ENCODE peak calls at places on chromosomes 11 and 22, in five cellular contexts. One of them, this sample, is unnamed.

GRCh38 chr22:36470162-36470993 is 11.1 kb downstream of the TXN2 start:
- DNase-seq in endothelial cell of umbilical vein: peak; percentile 81
- DNase-seq in SK-N-SH: peak; percentile 82
- DNase-seq in transverse colon: peak; percentile 87
- DNase-seq in GM23338: peak; percentile 93
- DNase-seq in this sample: peak; percentile 95

GRCh38 chr11:131737357-131737756 is 366.9 kb downstream of the NTM start:
- DNase-seq in endothelial cell of umbilical vein: no peak
- DNase-seq in SK-N-SH: no peak
- DNase-seq in transverse colon: no peak
- DNase-seq in GM23338: peak; percentile 20
- DNase-seq in this sample: no peak

GRCh38 chr22:37559901-37560681 is at the start of gene CDC42EP1:
- DNase-seq in endothelial cell of umbilical vein: peak; percentile 55
- DNase-seq in SK-N-SH: peak; percentile 79
- DNase-seq in transverse colon: peak; percentile 75
- DNase-seq in GM23338: peak; percentile 72
- DNase-seq in this sample: peak; percentile 84

GRCh38 chr11:14773755-14774154 is 118.3 kb downstream of the CYP2R1 start:
- DNase-seq in endothelial cell of umbilical vein: no peak
- DNase-seq in SK-N-SH: no peak
- DNase-seq in transverse colon: no peak
- DNase-seq in GM23338: peak; percentile 80
- DNase-seq in this sample: no peak

GRCh38 chr22:30426395-30427353 is 1.1 kb downstream of the MTFP1 start:
- DNase-seq in endothelial cell of umbilical vein: peak; percentile 90
- DNase-seq in SK-N-SH: peak; percentile 86
- DNase-seq in transverse colon: peak; percentile 94
- DNase-seq in GM23338: peak; percentile 95
- DNase-seq in this sample: peak; percentile 84

GRCh38 chr22:33922268-33922667 is 2.0 kb upstream of the LARGE1 start:
- DNase-seq in endothelial cell of umbilical vein: no peak
- DNase-seq in SK-N-SH: no peak
- DNase-seq in transverse colon: peak; percentile 39
- DNase-seq in GM23338: peak; percentile 78
- DNase-seq in this sample: peak; percentile 80

GRCh38 chr11:70715636-70716035 is 317.3 kb downstream of the CTTN start:
- DNase-seq in endothelial cell of umbilical vein: no peak
- DNase-seq in SK-N-SH: peak; percentile 48
- DNase-seq in transverse colon: no peak
- DNase-seq in GM23338: no peak
- DNase-seq in this sample: no peak

GRCh38 chr11:68328374-68329091 is 16.1 kb downstream of the LRP5 start:
- DNase-seq in endothelial cell of umbilical vein: peak; percentile 84
- DNase-seq in SK-N-SH: peak; percentile 87
- DNase-seq in transverse colon: peak; percentile 70
- DNase-seq in GM23338: peak; percentile 75
- DNase-seq in this sample: peak; percentile 72

GRCh38 chr22:22072169-22072836 is 89.7 kb upstream of the TOP3B start:
- DNase-seq in endothelial cell of umbilical vein: no peak
- DNase-seq in SK-N-SH: no peak
- DNase-seq in transverse colon: no peak
- DNase-seq in GM23338: no peak
- DNase-seq in this sample: no peak

GRCh38 chr11:10779086-10779485 is 28.0 kb downstream of the CTR9 start:
- DNase-seq in endothelial cell of umbilical vein: no peak
- DNase-seq in SK-N-SH: no peak
- DNase-seq in transverse colon: no peak
- DNase-seq in GM23338: no peak
- DNase-seq in this sample: no peak

GRCh38 chr11:116062526-116063171 is 558.4 kb upstream of the CADM1 start:
- DNase-seq in endothelial cell of umbilical vein: no peak
- DNase-seq in SK-N-SH: peak; percentile 55
- DNase-seq in transverse colon: no peak
- DNase-seq in GM23338: no peak
- DNase-seq in this sample: no peak

GRCh38 chr22:24406322-24407277 is 20.8 kb upstream of the ADORA2A start:
- DNase-seq in endothelial cell of umbilical vein: no peak
- DNase-seq in SK-N-SH: peak; percentile 23
- DNase-seq in transverse colon: no peak
- DNase-seq in GM23338: no peak
- DNase-seq in this sample: no peak

GRCh38 chr11:2151500-2152257 is 9.3 kb downstream of the INS start:
- DNase-seq in endothelial cell of umbilical vein: peak; percentile 74
- DNase-seq in SK-N-SH: peak; percentile 90
- DNase-seq in transverse colon: peak; percentile 85
- DNase-seq in GM23338: peak; percentile 92
- DNase-seq in this sample: peak; percentile 88

GRCh38 chr11:13189561-13190435 is 87.8 kb upstream of the BMAL1 start:
- DNase-seq in endothelial cell of umbilical vein: no peak
- DNase-seq in SK-N-SH: no peak
- DNase-seq in transverse colon: no peak
- DNase-seq in GM23338: no peak
- DNase-seq in this sample: no peak

GRCh38 chr22:35330258-35330861 is 30.7 kb downstream of the TOM1 start:
- DNase-seq in endothelial cell of umbilical vein: peak; percentile 65
- DNase-seq in SK-N-SH: no peak
- DNase-seq in transverse colon: peak; percentile 80
- DNase-seq in GM23338: no peak
- DNase-seq in this sample: peak; percentile 98

GRCh38 chr11:88174627-88175003 is 628 bp downstream of the RAB38 start:
- DNase-seq in endothelial cell of umbilical vein: peak; percentile 80
- DNase-seq in SK-N-SH: no peak
- DNase-seq in transverse colon: peak; percentile 74
- DNase-seq in GM23338: peak; percentile 56
- DNase-seq in this sample: peak; percentile 85

GRCh38 chr11:61888043-61888442 is 3.3 kb downstream of the FADS3 start:
- DNase-seq in endothelial cell of umbilical vein: peak; percentile 95
- DNase-seq in SK-N-SH: no peak
- DNase-seq in transverse colon: peak; percentile 39
- DNase-seq in GM23338: no peak
- DNase-seq in this sample: peak; percentile 91

GRCh38 chr22:21446128-21446826 is 20.9 kb upstream of the TMEM191C start:
- DNase-seq in endothelial cell of umbilical vein: no peak
- DNase-seq in SK-N-SH: no peak
- DNase-seq in transverse colon: no peak
- DNase-seq in GM23338: no peak
- DNase-seq in this sample: peak; percentile 56

GRCh38 chr11:122099345-122100045 is 16.5 kb downstream of the BLID start:
- DNase-seq in endothelial cell of umbilical vein: peak; percentile 73
- DNase-seq in SK-N-SH: no peak
- DNase-seq in transverse colon: no peak
- DNase-seq in GM23338: no peak
- DNase-seq in this sample: no peak

GRCh38 chr11:3616721-3617460 is 24.9 kb downstream of the ART5 start:
- DNase-seq in endothelial cell of umbilical vein: no peak
- DNase-seq in SK-N-SH: no peak
- DNase-seq in transverse colon: no peak
- DNase-seq in GM23338: no peak
- DNase-seq in this sample: peak; percentile 37

GRCh38 chr11:93988455-93988854 is 32.7 kb upstream of the HEPHL1 start:
- DNase-seq in endothelial cell of umbilical vein: no peak
- DNase-seq in SK-N-SH: no peak
- DNase-seq in transverse colon: no peak
- DNase-seq in GM23338: no peak
- DNase-seq in this sample: no peak

GRCh38 chr11:93988912-93989311 is 32.2 kb upstream of the HEPHL1 start:
- DNase-seq in endothelial cell of umbilical vein: no peak
- DNase-seq in SK-N-SH: no peak
- DNase-seq in transverse colon: no peak
- DNase-seq in GM23338: no peak
- DNase-seq in this sample: no peak

GRCh38 chr11:93986716-93987115 is 34.4 kb upstream of the HEPHL1 start:
- DNase-seq in endothelial cell of umbilical vein: no peak
- DNase-seq in SK-N-SH: no peak
- DNase-seq in transverse colon: no peak
- DNase-seq in GM23338: no peak
- DNase-seq in this sample: no peak

GRCh38 chr11:93984205-93984586 is 37.0 kb upstream of the HEPHL1 start:
- DNase-seq in endothelial cell of umbilical vein: no peak
- DNase-seq in SK-N-SH: no peak
- DNase-seq in transverse colon: no peak
- DNase-seq in GM23338: no peak
- DNase-seq in this sample: no peak

DNA sequence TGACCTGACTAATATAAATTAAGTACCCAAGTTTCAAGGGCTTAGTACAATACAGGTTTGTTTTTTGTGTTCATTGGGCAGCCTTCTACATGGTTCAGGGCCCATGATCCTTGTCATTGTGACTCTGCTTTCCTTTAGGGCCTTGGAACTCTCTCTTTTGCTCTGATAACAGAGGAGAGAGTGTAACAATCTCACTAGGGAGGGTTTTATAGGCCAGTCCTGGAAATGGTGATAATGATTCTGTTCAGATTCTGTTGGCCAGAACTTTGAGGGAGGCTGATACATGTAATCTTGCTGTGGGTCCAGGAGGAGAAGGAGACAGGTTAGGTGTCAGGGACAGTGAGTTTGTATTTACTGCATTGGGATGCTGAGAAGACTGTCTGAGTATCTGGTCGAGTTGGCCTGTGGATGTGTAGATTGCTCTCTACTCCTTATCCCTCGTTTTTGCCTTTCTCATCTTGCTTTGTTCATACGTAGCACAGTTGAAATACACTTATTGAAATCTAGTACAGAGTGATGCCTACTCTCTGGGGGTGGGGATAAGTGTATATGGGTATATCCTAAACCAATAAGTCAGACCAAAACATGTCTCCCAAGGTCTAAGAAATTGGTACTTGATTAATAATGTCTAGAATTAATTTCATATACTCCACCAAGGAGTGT is 37.5 kb upstream of the HEPHL1 start:
- DNase-seq in endothelial cell of umbilical vein: no peak
- DNase-seq in SK-N-SH: no peak
- DNase-seq in transverse colon: no peak
- DNase-seq in GM23338: no peak
- DNase-seq in this sample: no peak
- TF ChIP-seq POLR2AphosphoS5 in endothelial cell of umbilical vein: no peak
- TF ChIP-seq POLR2AphosphoS5 in SK-N-SH: no peak
- TF ChIP-seq POLR2AphosphoS5 in transverse colon: no peak
- TF ChIP-seq POLR2AphosphoS5 in GM23338: no peak
- TF ChIP-seq POLR2AphosphoS5 in this sample: no peak

GRCh38 chr11:9660886-9661285 is 3.0 kb upstream of the SWAP70 start:
- DNase-seq in endothelial cell of umbilical vein: peak; percentile 39
- DNase-seq in SK-N-SH: no peak
- DNase-seq in transverse colon: no peak
- DNase-seq in GM23338: no peak
- DNase-seq in this sample: no peak

GRCh38 chr11:9665749-9666148 is 1.9 kb downstream of the SWAP70 start:
- DNase-seq in endothelial cell of umbilical vein: no peak
- DNase-seq in SK-N-SH: no peak
- DNase-seq in transverse colon: no peak
- DNase-seq in GM23338: no peak
- DNase-seq in this sample: no peak

GRCh38 chr11:9662273-9662672 is 1.6 kb upstream of the SWAP70 start:
- DNase-seq in endothelial cell of umbilical vein: no peak
- DNase-seq in SK-N-SH: no peak
- DNase-seq in transverse colon: no peak
- DNase-seq in GM23338: no peak
- DNase-seq in this sample: no peak

GRCh38 chr11:9664276-9665171 is 647 bp downstream of the SWAP70 start:
- DNase-seq in endothelial cell of umbilical vein: peak; percentile 65
- DNase-seq in SK-N-SH: no peak
- DNase-seq in transverse colon: peak; percentile 61
- DNase-seq in GM23338: peak; percentile 74
- DNase-seq in this sample: peak; percentile 65

GRCh38 chr11:9663699-9664275 is at the start of gene SWAP70:
- DNase-seq in endothelial cell of umbilical vein: peak; percentile 89
- DNase-seq in SK-N-SH: peak; percentile 96
- DNase-seq in transverse colon: peak; percentile 93
- DNase-seq in GM23338: peak; percentile 94
- DNase-seq in this sample: peak; percentile 95
- TF ChIP-seq CTCF in endothelial cell of umbilical vein: peak; percentile 41
- TF ChIP-seq CTCF in SK-N-SH: peak; percentile 49
- TF ChIP-seq CTCF in transverse colon: peak; percentile 65
- TF ChIP-seq CTCF in GM23338: peak; percentile 11
- TF ChIP-seq CTCF in this sample: peak; percentile 66

DNA sequence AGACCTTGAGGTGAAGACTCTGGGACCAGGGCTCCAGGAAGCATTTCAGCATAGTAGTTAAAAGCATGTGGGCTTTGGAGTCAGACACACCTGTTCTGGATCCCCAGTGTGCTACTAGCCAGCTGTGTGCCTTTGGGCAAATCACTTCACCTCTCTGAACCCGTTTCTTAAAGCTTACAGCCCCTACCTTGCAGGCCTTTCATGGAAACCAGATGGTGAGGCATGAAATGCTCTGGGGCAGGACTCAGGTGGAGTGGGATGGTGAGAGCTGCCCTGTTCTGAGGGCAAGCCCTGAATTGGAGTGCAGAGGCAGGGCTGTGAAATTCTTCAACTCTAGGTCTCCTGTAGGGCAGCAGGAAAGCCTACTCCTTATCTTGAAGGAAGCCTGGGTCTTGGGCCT is 10.5 kb downstream of the UCP2 start:
- DNase-seq in endothelial cell of umbilical vein: no peak
- DNase-seq in SK-N-SH: no peak
- DNase-seq in transverse colon: no peak
- DNase-seq in GM23338: no peak
- DNase-seq in this sample: peak; percentile 25
- TF ChIP-seq POLR2AphosphoS5 in endothelial cell of umbilical vein: no peak
- TF ChIP-seq POLR2AphosphoS5 in SK-N-SH: no peak
- TF ChIP-seq POLR2AphosphoS5 in transverse colon: no peak
- TF ChIP-seq POLR2AphosphoS5 in GM23338: peak; percentile 2
- TF ChIP-seq POLR2AphosphoS5 in this sample: no peak

GRCh38 chr11:45803981-45804805 is 756 bp upstream of the SLC35C1 start:
- DNase-seq in endothelial cell of umbilical vein: peak; percentile 42
- DNase-seq in SK-N-SH: peak; percentile 79
- DNase-seq in transverse colon: peak; percentile 94
- DNase-seq in GM23338: peak; percentile 87
- DNase-seq in this sample: peak; percentile 91

GRCh38 chr11:45802531-45803317 is 2.2 kb upstream of the SLC35C1 start:
- DNase-seq in endothelial cell of umbilical vein: no peak
- DNase-seq in SK-N-SH: no peak
- DNase-seq in transverse colon: no peak
- DNase-seq in GM23338: no peak
- DNase-seq in this sample: peak; percentile 59

GRCh38 chr11:45806072-45806933 is 1.4 kb downstream of the SLC35C1 start:
- DNase-seq in endothelial cell of umbilical vein: no peak
- DNase-seq in SK-N-SH: no peak
- DNase-seq in transverse colon: no peak
- DNase-seq in GM23338: no peak
- DNase-seq in this sample: no peak

GRCh38 chr11:45805305-45806071 is 539 bp downstream of the SLC35C1 start:
- DNase-seq in endothelial cell of umbilical vein: peak; percentile 59
- DNase-seq in SK-N-SH: no peak
- DNase-seq in transverse colon: no peak
- DNase-seq in GM23338: peak; percentile 50
- DNase-seq in this sample: peak; percentile 77

DNA sequence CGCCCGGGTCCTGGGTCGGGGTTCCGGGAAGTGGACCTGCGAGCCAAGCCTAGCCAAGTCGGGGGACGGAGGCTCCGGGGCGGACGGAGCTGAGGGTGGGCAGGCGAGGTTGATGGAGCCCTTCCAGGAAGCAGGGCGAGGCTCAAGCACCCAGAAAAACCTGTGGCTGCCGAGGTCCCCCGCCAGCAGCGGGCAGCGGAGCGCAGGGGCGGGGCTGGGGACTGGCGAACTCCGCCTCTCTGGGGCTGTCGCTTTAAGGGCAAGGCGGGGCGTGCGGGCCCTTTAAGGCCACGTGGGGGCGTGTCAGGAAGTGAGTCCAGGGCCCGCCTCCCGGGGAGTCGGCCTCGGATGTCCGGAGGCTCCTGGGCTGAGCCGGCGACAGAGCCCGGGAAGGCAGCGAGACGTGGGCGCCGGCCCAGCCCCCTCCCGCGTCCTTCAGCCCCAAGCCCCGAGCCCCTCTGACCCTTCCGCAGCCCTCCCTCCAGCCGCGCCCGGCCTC is at the start of gene SLC35C1:
- DNase-seq in endothelial cell of umbilical vein: peak; percentile 89
- DNase-seq in SK-N-SH: peak; percentile 98
- DNase-seq in transverse colon: peak; percentile 99
- DNase-seq in GM23338: peak; percentile 99
- DNase-seq in this sample: peak; percentile 99
- TF ChIP-seq CTCF in endothelial cell of umbilical vein: peak; percentile 10
- TF ChIP-seq CTCF in SK-N-SH: peak; percentile 17
- TF ChIP-seq CTCF in transverse colon: no peak
- TF ChIP-seq CTCF in GM23338: peak; percentile 5
- TF ChIP-seq CTCF in this sample: no peak